ENCODE peak calls at places on chromosomes 6 and 20, in ten cellular contexts. B is PC-3; D is GF-D8; U is B cell; K is astrocyte; Y is stimulated activated CD4-positive, alpha-beta T cell treated with anti-CD3 and anti-CD28 coated beads, Interleukin-1b, Interleukin-23, amount 100 ng/mL, for 1 hour; S is cardiac muscle cell; J is T-helper 2 cell; P is K562; V is MM.1S. Z is an unnamed sample.

GRCh38 chr6:39952170-39952569 is 17.9 kb upstream of the MOCS1 start:
- DNase-seq in B (no peak), D (no peak), U (no peak), K (peak), Y (no peak), S (no peak), J (no peak), P (no peak), V (no peak), Z (no peak)

GRCh38 chr6:125124250-125124777 is 29.3 kb upstream of the TPD52L1 start:
- DNase-seq in B (peak), D (no peak), U (no peak), K (peak), Y (no peak), S (no peak), J (no peak), P (peak), V (no peak), Z (no peak)

GRCh38 chr20:20226554-20226953 is 141.3 kb upstream of the INSM1 start:
- DNase-seq in B (no peak), D (no peak), U (no peak), K (no peak), Y (no peak), S (no peak), J (no peak), P (no peak), V (no peak), Z (no peak)

GRCh38 chr6:138271451-138271850 is 53.2 kb upstream of the PBOV1 start:
- DNase-seq in B (no peak), D (no peak), U (no peak), K (no peak), Y (no peak), S (no peak), J (no peak), P (no peak), V (no peak), Z (no peak)

GRCh38 chr20:25237610-25238318 is 10.1 kb upstream of the PYGB start:
- DNase-seq in B (peak), D (no peak), U (no peak), K (peak), Y (no peak), S (no peak), J (no peak), P (peak), V (no peak), Z (no peak)

GRCh38 chr6:119430820-119431219 is 81.3 kb upstream of the MAN1A1 start:
- DNase-seq in B (no peak), D (no peak), U (no peak), K (no peak), Y (no peak), S (no peak), J (no peak), P (no peak), V (no peak), Z (no peak)

GRCh38 chr6:130245267-130245666 is 22.5 kb upstream of the SAMD3 start:
- DNase-seq in B (no peak), D (no peak), U (no peak), K (no peak), Y (no peak), S (peak), J (no peak), P (no peak), V (no peak), Z (no peak)

GRCh38 chr6:130070747-130071146 is 52.4 kb downstream of the L3MBTL3 start:
- DNase-seq in B (no peak), D (no peak), U (no peak), K (peak), Y (no peak), S (no peak), J (no peak), P (no peak), V (no peak), Z (no peak)

GRCh38 chr20:51153867-51154707 is 131.2 kb upstream of the KCNG1 start:
- DNase-seq in B (no peak), D (no peak), U (no peak), K (no peak), Y (no peak), S (no peak), J (no peak), P (no peak), V (no peak), Z (no peak)